ENCODE peak calls at places on chromosomes 7 and 10, in six cellular contexts. One of them, this sample, is unnamed. For H3K27me3 and H3K4me1, the result is how much of the 10 kb centered on the place peaks cover.

GRCh38 chr10:88379575-88379974 is 203.5 kb downstream of the RNLS start:
- DNase-seq in CD8-positive, alpha-beta T cell: no peak
- DNase-seq in fibroblast of lung: peak
- DNase-seq in CD8-positive, alpha-beta memory T cell: no peak
- DNase-seq in Peyer's patch: no peak
- DNase-seq in GM12878: no peak
- DNase-seq in this sample: peak

GRCh38 chr7:138243430-138243829 is 167.2 kb downstream of the AKR1D1 start:
- DNase-seq in GM12878: no peak
- DNase-seq in Peyer's patch: no peak
- DNase-seq in CD8-positive, alpha-beta T cell: no peak
- DNase-seq in CD8-positive, alpha-beta memory T cell: no peak
- DNase-seq in fibroblast of lung: no peak
- DNase-seq in this sample: no peak

GRCh38 chr7:51141451-51141971 is 175.1 kb downstream of the COBL start:
- DNase-seq in CD8-positive, alpha-beta T cell: no peak
- DNase-seq in CD8-positive, alpha-beta memory T cell: no peak
- DNase-seq in fibroblast of lung: peak
- DNase-seq in Peyer's patch: no peak
- DNase-seq in GM12878: no peak
- DNase-seq in this sample: peak

GRCh38 chr7:74627699-74628411 is 29.7 kb upstream of the GTF2I start:
- DNase-seq in GM12878: no peak
- DNase-seq in CD8-positive, alpha-beta memory T cell: no peak
- DNase-seq in fibroblast of lung: peak
- DNase-seq in CD8-positive, alpha-beta T cell: no peak
- DNase-seq in Peyer's patch: no peak
- DNase-seq in this sample: peak

GRCh38 chr7:42351313-42351935 is 114.4 kb upstream of the GLI3 start:
- DNase-seq in CD8-positive, alpha-beta memory T cell: no peak
- DNase-seq in Peyer's patch: no peak
- DNase-seq in CD8-positive, alpha-beta T cell: no peak
- DNase-seq in GM12878: no peak
- DNase-seq in fibroblast of lung: no peak
- DNase-seq in this sample: no peak

GRCh38 chr10:49679480-49679893 is at the start of gene C10orf53:
- DNase-seq in CD8-positive, alpha-beta memory T cell: no peak
- DNase-seq in fibroblast of lung: peak
- DNase-seq in GM12878: no peak
- DNase-seq in Peyer's patch: no peak
- DNase-seq in CD8-positive, alpha-beta T cell: no peak
- DNase-seq in this sample: peak

GRCh38 chr7:64310426-64310825 is 3.3 kb upstream of the ZNF736 start:
- DNase-seq in CD8-positive, alpha-beta memory T cell: no peak
- DNase-seq in fibroblast of lung: no peak
- DNase-seq in GM12878: no peak
- DNase-seq in Peyer's patch: no peak
- DNase-seq in CD8-positive, alpha-beta T cell: no peak
- DNase-seq in this sample: no peak

GRCh38 chr10:97320480-97321031 is 1.5 kb downstream of the FRAT1 start:
- DNase-seq in fibroblast of lung: no peak
- DNase-seq in Peyer's patch: peak
- DNase-seq in GM12878: no peak
- DNase-seq in CD8-positive, alpha-beta memory T cell: peak
- DNase-seq in CD8-positive, alpha-beta T cell: peak
- DNase-seq in this sample: peak

GRCh38 chr10:124161212-124162000 is 68.0 kb upstream of the CHST15 start:
- DNase-seq in CD8-positive, alpha-beta memory T cell: no peak
- DNase-seq in fibroblast of lung: no peak
- DNase-seq in GM12878: no peak
- DNase-seq in CD8-positive, alpha-beta T cell: no peak
- DNase-seq in Peyer's patch: no peak
- DNase-seq in this sample: no peak

GRCh38 chr10:103145860-103146466 is 47.1 kb downstream of the NT5C2 start:
- DNase-seq in Peyer's patch: no peak
- DNase-seq in CD8-positive, alpha-beta T cell: no peak
- DNase-seq in CD8-positive, alpha-beta memory T cell: no peak
- DNase-seq in fibroblast of lung: peak
- DNase-seq in GM12878: no peak
- DNase-seq in this sample: peak

GRCh38 chr10:125880719-125881118 is 373 bp downstream of the DHX32 start:
- DNase-seq in CD8-positive, alpha-beta memory T cell: no peak
- DNase-seq in GM12878: no peak
- DNase-seq in CD8-positive, alpha-beta T cell: no peak
- DNase-seq in Peyer's patch: no peak
- DNase-seq in fibroblast of lung: no peak
- DNase-seq in this sample: no peak

GRCh38 chr10:49133706-49134248 is at the start of gene FAM170B:
- DNase-seq in fibroblast of lung: no peak
- DNase-seq in GM12878: no peak
- DNase-seq in CD8-positive, alpha-beta memory T cell: no peak
- DNase-seq in CD8-positive, alpha-beta T cell: no peak
- DNase-seq in Peyer's patch: no peak
- DNase-seq in this sample: no peak

GRCh38 chr10:4656576-4657194 is 169.3 kb upstream of the AKR1E2 start:
- DNase-seq in CD8-positive, alpha-beta T cell: peak
- DNase-seq in fibroblast of lung: peak
- DNase-seq in CD8-positive, alpha-beta memory T cell: peak
- DNase-seq in Peyer's patch: peak
- DNase-seq in GM12878: no peak
- DNase-seq in this sample: peak

DNA sequence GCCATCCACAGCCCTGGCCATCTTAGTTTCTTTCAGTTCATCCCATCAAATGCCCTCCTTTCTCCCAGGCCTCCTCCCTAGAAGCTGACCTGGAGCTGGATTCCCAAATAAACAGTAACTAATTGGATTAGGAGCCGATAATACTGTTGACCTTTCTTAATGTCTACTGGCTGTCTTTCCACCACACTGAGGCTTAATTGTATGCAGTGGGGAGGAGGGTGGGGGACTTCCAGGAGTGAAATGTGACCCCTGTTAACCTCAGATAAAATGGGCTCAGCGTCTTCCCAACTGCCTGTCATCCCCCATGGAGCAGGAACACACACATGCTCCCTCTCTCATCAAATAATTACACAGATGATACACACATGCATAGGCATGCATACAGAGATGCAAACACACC is 53.7 kb upstream of the LBX1 start:
- DNase-seq in GM12878: no peak
- DNase-seq in CD8-positive, alpha-beta memory T cell: no peak
- DNase-seq in CD8-positive, alpha-beta T cell: no peak
- DNase-seq in fibroblast of lung: no peak
- DNase-seq in Peyer's patch: no peak
- DNase-seq in this sample: no peak
- H3K27me3 ChIP-seq in GM12878: under half
- H3K27me3 ChIP-seq in CD8-positive, alpha-beta memory T cell: under half
- H3K27me3 ChIP-seq in CD8-positive, alpha-beta T cell: under half
- H3K27me3 ChIP-seq in fibroblast of lung: under half
- H3K27me3 ChIP-seq in Peyer's patch: under half
- H3K27me3 ChIP-seq in this sample: under half

GRCh38 chr10:6400331-6400730 is 179.7 kb downstream of the PRKCQ start:
- DNase-seq in Peyer's patch: no peak
- DNase-seq in CD8-positive, alpha-beta memory T cell: no peak
- DNase-seq in CD8-positive, alpha-beta T cell: no peak
- DNase-seq in GM12878: no peak
- DNase-seq in fibroblast of lung: no peak
- DNase-seq in this sample: no peak

GRCh38 chr10:6399879-6400278 is 180.2 kb downstream of the PRKCQ start:
- DNase-seq in GM12878: no peak
- DNase-seq in fibroblast of lung: no peak
- DNase-seq in CD8-positive, alpha-beta T cell: no peak
- DNase-seq in Peyer's patch: no peak
- DNase-seq in CD8-positive, alpha-beta memory T cell: no peak
- DNase-seq in this sample: peak

GRCh38 chr10:6399241-6399701 is 180.8 kb downstream of the PRKCQ start:
- DNase-seq in fibroblast of lung: peak
- DNase-seq in Peyer's patch: peak
- DNase-seq in GM12878: no peak
- DNase-seq in CD8-positive, alpha-beta memory T cell: no peak
- DNase-seq in CD8-positive, alpha-beta T cell: no peak
- DNase-seq in this sample: no peak

GRCh38 chr10:6396652-6397051 is 183.4 kb downstream of the PRKCQ start:
- DNase-seq in Peyer's patch: no peak
- DNase-seq in CD8-positive, alpha-beta memory T cell: no peak
- DNase-seq in CD8-positive, alpha-beta T cell: no peak
- DNase-seq in GM12878: no peak
- DNase-seq in fibroblast of lung: peak
- DNase-seq in this sample: no peak

GRCh38 chr10:6398419-6398818 is 181.7 kb downstream of the PRKCQ start:
- DNase-seq in GM12878: no peak
- DNase-seq in fibroblast of lung: no peak
- DNase-seq in CD8-positive, alpha-beta memory T cell: no peak
- DNase-seq in Peyer's patch: no peak
- DNase-seq in CD8-positive, alpha-beta T cell: no peak
- DNase-seq in this sample: no peak
- H3K4me1 ChIP-seq in GM12878: under half
- H3K4me1 ChIP-seq in fibroblast of lung: under half
- H3K4me1 ChIP-seq in CD8-positive, alpha-beta memory T cell: under half
- H3K4me1 ChIP-seq in Peyer's patch: under half
- H3K4me1 ChIP-seq in CD8-positive, alpha-beta T cell: under half
- H3K4me1 ChIP-seq in this sample: under half

DNA sequence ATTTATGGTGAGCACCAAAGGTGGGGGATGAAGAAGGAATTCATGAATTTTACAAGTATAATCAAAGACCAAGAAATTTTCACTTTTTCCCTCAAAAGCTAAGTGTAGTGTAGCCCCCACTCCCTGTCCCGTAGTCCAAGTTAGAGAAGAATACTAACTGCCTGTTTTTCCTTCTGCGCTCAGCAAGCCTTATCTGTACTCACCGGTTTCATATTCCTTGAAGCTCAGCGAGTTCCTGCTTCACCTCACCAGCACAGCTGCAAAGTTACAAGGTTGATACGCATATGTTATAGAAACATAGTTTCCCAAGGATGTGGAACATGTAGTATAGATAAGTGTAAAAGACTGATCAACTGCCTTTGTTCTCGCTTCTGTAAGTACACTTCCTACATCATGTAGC is 16.0 kb upstream of the ZNF33B start:
- DNase-seq in fibroblast of lung: no peak
- DNase-seq in GM12878: no peak
- DNase-seq in CD8-positive, alpha-beta memory T cell: no peak
- DNase-seq in CD8-positive, alpha-beta T cell: no peak
- DNase-seq in Peyer's patch: no peak
- DNase-seq in this sample: peak
- H3K27me3 ChIP-seq in fibroblast of lung: under half
- H3K27me3 ChIP-seq in GM12878: under half
- H3K27me3 ChIP-seq in CD8-positive, alpha-beta memory T cell: under half
- H3K27me3 ChIP-seq in CD8-positive, alpha-beta T cell: under half
- H3K27me3 ChIP-seq in Peyer's patch: under half
- H3K27me3 ChIP-seq in this sample: under half

DNA sequence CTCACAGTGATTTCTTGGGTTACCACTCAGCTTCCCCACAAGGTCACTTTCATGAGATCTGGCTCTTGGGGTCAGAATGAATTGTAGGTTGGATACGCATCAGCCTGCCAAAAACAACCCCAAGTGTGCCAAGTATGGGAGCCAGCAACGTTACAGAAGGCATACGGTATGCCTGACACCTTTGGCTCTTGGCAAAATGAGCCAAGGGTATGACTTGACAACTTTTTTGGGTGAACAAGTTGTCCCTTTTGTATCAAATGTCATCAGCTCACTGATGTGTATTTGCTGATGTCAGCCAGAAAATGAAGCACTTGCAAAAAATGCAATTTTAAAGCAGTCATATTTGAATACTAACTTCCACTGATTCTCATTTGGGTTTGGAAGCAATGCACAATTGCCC is 168.4 kb downstream of the CACNB2 start:
- DNase-seq in CD8-positive, alpha-beta memory T cell: no peak
- DNase-seq in CD8-positive, alpha-beta T cell: no peak
- DNase-seq in fibroblast of lung: peak
- DNase-seq in GM12878: no peak
- DNase-seq in Peyer's patch: no peak
- DNase-seq in this sample: no peak
- H3K4me1 ChIP-seq in CD8-positive, alpha-beta memory T cell: under half
- H3K4me1 ChIP-seq in CD8-positive, alpha-beta T cell: under half
- H3K4me1 ChIP-seq in fibroblast of lung: under half
- H3K4me1 ChIP-seq in GM12878: under half
- H3K4me1 ChIP-seq in Peyer's patch: under half
- H3K4me1 ChIP-seq in this sample: under half

GRCh38 chr7:29565634-29565981 is 2.0 kb downstream of the PRR15 start:
- DNase-seq in Peyer's patch: no peak
- DNase-seq in GM12878: no peak
- DNase-seq in fibroblast of lung: no peak
- DNase-seq in CD8-positive, alpha-beta memory T cell: no peak
- DNase-seq in CD8-positive, alpha-beta T cell: no peak
- DNase-seq in this sample: no peak

GRCh38 chr7:29565186-29565540 is 1.5 kb downstream of the PRR15 start:
- DNase-seq in GM12878: no peak
- DNase-seq in CD8-positive, alpha-beta memory T cell: no peak
- DNase-seq in fibroblast of lung: peak
- DNase-seq in Peyer's patch: no peak
- DNase-seq in CD8-positive, alpha-beta T cell: no peak
- DNase-seq in this sample: no peak

GRCh38 chr7:29563590-29564454 is at the start of gene PRR15:
- DNase-seq in CD8-positive, alpha-beta memory T cell: no peak
- DNase-seq in GM12878: no peak
- DNase-seq in fibroblast of lung: no peak
- DNase-seq in CD8-positive, alpha-beta T cell: no peak
- DNase-seq in Peyer's patch: no peak
- DNase-seq in this sample: peak

GRCh38 chr7:29565982-29566746 is 2.5 kb downstream of the PRR15 start:
- DNase-seq in CD8-positive, alpha-beta T cell: no peak
- DNase-seq in GM12878: no peak
- DNase-seq in fibroblast of lung: no peak
- DNase-seq in Peyer's patch: no peak
- DNase-seq in CD8-positive, alpha-beta memory T cell: no peak
- DNase-seq in this sample: peak

GRCh38 chr7:29564455-29565185 is 985 bp downstream of the PRR15 start:
- DNase-seq in fibroblast of lung: peak
- DNase-seq in GM12878: no peak
- DNase-seq in CD8-positive, alpha-beta memory T cell: no peak
- DNase-seq in Peyer's patch: no peak
- DNase-seq in CD8-positive, alpha-beta T cell: no peak
- DNase-seq in this sample: peak
- H3K27me3 ChIP-seq in fibroblast of lung: under half
- H3K27me3 ChIP-seq in GM12878: under half
- H3K27me3 ChIP-seq in CD8-positive, alpha-beta memory T cell: under half
- H3K27me3 ChIP-seq in Peyer's patch: under half
- H3K27me3 ChIP-seq in CD8-positive, alpha-beta T cell: under half
- H3K27me3 ChIP-seq in this sample: under half

GRCh38 chr7:33503014-33503413 is 373.6 kb downstream of the BBS9 start:
- DNase-seq in GM12878: no peak
- DNase-seq in Peyer's patch: no peak
- DNase-seq in CD8-positive, alpha-beta T cell: no peak
- DNase-seq in fibroblast of lung: no peak
- DNase-seq in CD8-positive, alpha-beta memory T cell: no peak
- DNase-seq in this sample: no peak

GRCh38 chr7:33500590-33500989 is 371.2 kb downstream of the BBS9 start:
- DNase-seq in CD8-positive, alpha-beta T cell: no peak
- DNase-seq in fibroblast of lung: no peak
- DNase-seq in CD8-positive, alpha-beta memory T cell: no peak
- DNase-seq in GM12878: no peak
- DNase-seq in Peyer's patch: no peak
- DNase-seq in this sample: no peak

DNA sequence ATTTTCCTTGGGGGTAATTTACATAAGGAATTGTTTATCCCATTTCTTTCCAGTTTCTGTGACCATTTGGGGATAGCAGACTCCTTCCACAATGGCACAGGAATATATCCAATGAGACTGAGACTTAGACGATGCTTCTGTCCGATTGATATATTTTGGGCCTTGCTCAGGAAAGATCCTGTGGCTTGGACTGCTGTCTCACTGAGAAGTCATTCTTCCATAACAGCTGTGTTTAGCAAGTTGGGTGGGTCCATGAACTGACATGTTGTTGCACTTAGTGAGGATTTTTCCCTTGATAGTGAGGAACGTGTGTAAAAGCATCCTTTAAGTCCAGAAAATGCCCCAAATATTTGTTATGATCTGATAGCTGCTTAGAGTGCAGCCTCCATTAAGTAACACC is 372.0 kb downstream of the BBS9 start:
- DNase-seq in CD8-positive, alpha-beta memory T cell: no peak
- DNase-seq in fibroblast of lung: no peak
- DNase-seq in Peyer's patch: no peak
- DNase-seq in CD8-positive, alpha-beta T cell: no peak
- DNase-seq in GM12878: no peak
- DNase-seq in this sample: no peak
- H3K4me1 ChIP-seq in CD8-positive, alpha-beta memory T cell: under half
- H3K4me1 ChIP-seq in fibroblast of lung: under half
- H3K4me1 ChIP-seq in Peyer's patch: under half
- H3K4me1 ChIP-seq in CD8-positive, alpha-beta T cell: under half
- H3K4me1 ChIP-seq in GM12878: under half
- H3K4me1 ChIP-seq in this sample: under half